ENCODE peak calls at places on chromosome 9, in four cellular contexts. Z is tibial artery, Q is astrocyte of the spinal cord, G is RWPE1. Y is an unnamed sample.

GRCh38 chr9:116873937-116874900 is 187.1 kb downstream of the TRIM32 start:
- DNase-seq in Q (no peak), G (no peak), Z (no peak), Y (no peak)

GRCh38 chr9:2231831-2232230 is 216.7 kb downstream of the SMARCA2 start:
- DNase-seq in G (no peak), Q (peak; percentile 74), Z (no peak), Y (no peak)

GRCh38 chr9:70003786-70004185 is 39.9 kb upstream of the MAMDC2 start:
- DNase-seq in Q (peak; percentile 84), Z (no peak), G (no peak), Y (no peak)

GRCh38 chr9:96020822-96021615 is 145.5 kb downstream of the ERCC6L2 start:
- DNase-seq in G (peak; percentile 44), Z (no peak), Q (peak; percentile 14), Y (peak; percentile 60)

GRCh38 chr9:121286973-121287721 is 19.2 kb downstream of the GSN start:
- DNase-seq in Z (peak; percentile 95), G (peak; percentile 99), Q (peak; percentile 99), Y (no peak)

GRCh38 chr9:136681945-136682699 is 5.1 kb downstream of the AGPAT2 start:
- DNase-seq in Q (no peak), G (no peak), Z (no peak), Y (no peak)

GRCh38 chr9:118570076-118570475 is 799.2 kb downstream of the BRINP1 start:
- DNase-seq in G (no peak), Q (no peak), Z (no peak), Y (no peak)

GRCh38 chr9:72022846-72023245 is 37.6 kb downstream of the C9orf57 start:
- DNase-seq in Q (peak; percentile 59), Z (no peak), G (peak; percentile 57), Y (no peak)

GRCh38 chr9:86352440-86353106 is 1.6 kb downstream of the TUT7 start:
- DNase-seq in Q (no peak), G (no peak), Z (no peak), Y (peak; percentile 32)

GRCh38 chr9:21443849-21444625 is 3.8 kb downstream of the IFNA1 start:
- DNase-seq in Q (no peak), G (no peak), Z (no peak), Y (peak; percentile 19)

GRCh38 chr9:5073701-5074100 is 88.6 kb downstream of the JAK2 start:
- DNase-seq in Q (no peak), Z (no peak), G (no peak), Y (no peak)
- TF ChIP-seq CTCF in Q (no peak), Z (no peak), G (no peak), Y (no peak)

DNA sequence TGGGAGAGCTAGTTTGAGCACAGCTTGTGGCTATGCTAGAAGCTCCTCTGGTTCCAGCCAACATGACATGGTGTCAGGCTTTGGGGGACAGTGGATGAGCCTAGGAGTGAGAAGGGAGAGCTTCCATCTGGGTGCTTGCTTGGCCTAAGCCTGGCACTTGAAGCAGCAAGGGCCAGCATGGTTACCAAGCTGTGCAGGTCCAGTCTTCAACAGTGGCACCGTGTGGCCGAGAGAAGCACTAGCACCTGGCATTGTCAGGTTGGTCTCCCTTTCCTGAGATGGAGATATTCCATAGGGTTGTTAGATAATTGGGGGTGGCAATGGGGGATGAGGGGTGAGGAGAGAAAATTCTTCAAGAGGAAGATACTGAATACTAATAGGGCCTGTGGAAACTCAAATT is 261.9 kb downstream of the PBX3 start:
- DNase-seq in G (no peak), Z (no peak), Q (no peak), Y (no peak)
- TF ChIP-seq CTCF in G (no peak), Z (no peak), Q (peak; percentile 35), Y (no peak)

GRCh38 chr9:114258866-114259799 is 63.8 kb upstream of the ORM1 start:
- DNase-seq in G (no peak), Z (no peak), Q (no peak), Y (no peak)
- TF ChIP-seq CTCF in G (no peak), Z (no peak), Q (no peak), Y (no peak)

DNA sequence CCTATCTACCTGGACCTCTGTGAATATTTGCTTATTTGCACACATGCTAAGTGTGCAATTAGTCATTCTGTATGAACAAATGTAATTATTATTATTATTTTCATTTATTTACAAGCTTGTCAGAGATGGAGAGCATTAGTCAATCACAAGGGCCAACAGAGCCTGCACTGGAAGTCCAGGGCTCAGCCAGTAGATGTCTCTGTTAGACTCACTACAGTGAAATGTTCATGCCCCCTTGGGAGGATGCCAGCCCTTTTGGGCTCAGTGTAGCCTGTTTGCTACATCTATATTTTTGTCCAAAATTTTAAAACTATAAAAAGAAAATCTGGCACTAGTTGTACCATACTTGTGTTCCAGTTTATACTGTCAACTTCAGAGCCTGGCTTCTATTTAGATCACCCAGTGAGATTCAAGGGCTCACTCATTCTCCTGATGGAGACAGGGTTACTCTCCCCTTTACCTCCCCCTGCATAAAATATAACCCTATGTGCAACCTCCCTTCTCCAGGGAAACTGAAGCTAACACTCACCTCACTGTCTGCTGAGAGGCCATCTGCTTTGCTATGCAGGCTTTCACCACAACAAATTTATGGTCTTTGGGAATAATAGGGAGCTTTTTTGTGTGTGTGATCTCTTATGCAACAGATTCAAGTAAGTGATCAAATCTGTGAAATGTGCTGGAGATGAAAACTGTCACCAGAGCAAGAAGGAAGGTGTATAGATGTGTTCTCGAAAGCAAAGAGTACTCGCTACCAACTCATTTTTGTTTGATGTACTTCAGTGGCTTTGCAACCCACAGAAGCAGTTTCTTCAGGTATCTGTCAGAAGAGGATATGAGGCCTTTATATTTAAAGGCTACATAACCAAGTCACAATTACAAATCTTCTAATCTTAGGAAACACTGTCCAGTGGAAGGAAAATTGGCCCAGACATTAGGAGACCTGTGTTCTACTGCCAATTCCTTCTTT is 99.9 kb upstream of the TLE4 start:
- DNase-seq in Z (peak; percentile 90), Q (peak; percentile 42), G (peak; percentile 26), Y (no peak)
- TF ChIP-seq CTCF in Z (peak; percentile 30), Q (peak; percentile 50), G (peak; percentile 26), Y (no peak)

GRCh38 chr9:90099262-90099982 is 494.6 kb downstream of the GADD45G start:
- DNase-seq in Q (peak; percentile 31), Z (no peak), G (no peak), Y (no peak)
- TF ChIP-seq CTCF in Q (peak; percentile 54), Z (peak; percentile 64), G (peak; percentile 18), Y (no peak)

GRCh38 chr9:111974092-111974681 is 77.6 kb downstream of the UGCG start:
- DNase-seq in G (no peak), Q (peak; percentile 59), Z (peak; percentile 20), Y (no peak)

GRCh38 chr9:111979561-111979960 is 82.9 kb downstream of the UGCG start:
- DNase-seq in Z (peak; percentile 23), G (no peak), Q (no peak), Y (no peak)

GRCh38 chr9:111980398-111980797 is 83.8 kb downstream of the UGCG start:
- DNase-seq in Q (no peak), G (no peak), Z (peak; percentile 10), Y (no peak)

GRCh38 chr9:111978616-111979015 is 82.0 kb downstream of the UGCG start:
- DNase-seq in Q (no peak), Z (peak; percentile 2), G (no peak), Y (no peak)

GRCh38 chr9:111975709-111976108 is 79.1 kb downstream of the UGCG start:
- DNase-seq in G (no peak), Q (no peak), Z (peak; percentile 37), Y (no peak)
- TF ChIP-seq CTCF in G (no peak), Q (no peak), Z (no peak), Y (no peak)

GRCh38 chr9:137740311-137740710 is 121.5 kb downstream of the EHMT1 start:
- DNase-seq in Q (peak; percentile 85), Z (no peak), G (no peak), Y (no peak)
- TF ChIP-seq CTCF in Q (no peak), Z (no peak), G (no peak), Y (no peak)

GRCh38 chr9:13033959-13034695 is 245.4 kb downstream of the MPDZ start:
- DNase-seq in G (peak; percentile 70), Q (peak; percentile 65), Z (peak; percentile 76), Y (peak; percentile 70)
- TF ChIP-seq CTCF in G (peak; percentile 75), Q (peak; percentile 77), Z (peak; percentile 82), Y (peak; percentile 72)

Y was measured in GM20000.